ENCODE peak calls at places on chromosome 15, in four cellular contexts. N, J, G and X are unnamed samples.

GRCh38 chr15:47300596-47300995 is 416.7 kb upstream of the SEMA6D start:
- DNase-seq in N (no peak), J (no peak), G (no peak), X (no peak)

GRCh38 chr15:79025802-79026201 is 64.8 kb downstream of the RASGRF1 start:
- DNase-seq in N (no peak), J (no peak), G (no peak), X (no peak)

GRCh38 chr15:93987068-93987467 is 244.3 kb upstream of the MCTP2 start:
- DNase-seq in N (no peak), J (no peak), G (no peak), X (no peak)

GRCh38 chr15:61689067-61689466 is 371.2 kb downstream of the VPS13C start:
- DNase-seq in N (no peak), J (no peak), G (no peak), X (no peak)

GRCh38 chr15:44265757-44266156 is 22.8 kb upstream of the GOLM2 start:
- DNase-seq in N (no peak), J (no peak), G (no peak), X (no peak)

GRCh38 chr15:61598655-61599054 is 369.6 kb upstream of the RORA start:
- DNase-seq in N (no peak), J (no peak), G (no peak), X (no peak)

GRCh38 chr15:63597033-63597790 is at the start of gene FBXL22:
- DNase-seq in N (no peak), J (no peak), G (no peak), X (no peak)

GRCh38 chr15:44729394-44729913 is 6.9 kb upstream of the TRIM69 start:
- DNase-seq in N (no peak), J (peak; percentile 31), G (no peak), X (no peak)

GRCh38 chr15:57500979-57501576 is 90.6 kb upstream of the MYZAP start:
- DNase-seq in N (no peak), J (no peak), G (no peak), X (no peak)